ENCODE peak calls at places on chromosomes 4 and X, in ten cellular contexts. One of them, this sample, is unnamed.

GRCh38 chr4:141763373-141763772 is 127.0 kb downstream of the IL15 start:
- DNase-seq in neuronal stem cell: no peak
- DNase-seq in A549: no peak
- DNase-seq in hepatocyte: no peak
- DNase-seq in mesendoderm: peak; percentile 9
- DNase-seq in HepG2: no peak
- DNase-seq in PC-3: no peak
- DNase-seq in fibroblast of lung: no peak
- DNase-seq in H9: no peak
- DNase-seq in MM.1S: no peak
- DNase-seq in this sample: peak; percentile 94

GRCh38 chr4:6373541-6374410 is 98.6 kb downstream of the PPP2R2C start:
- DNase-seq in neuronal stem cell: no peak
- DNase-seq in A549: no peak
- DNase-seq in hepatocyte: no peak
- DNase-seq in mesendoderm: no peak
- DNase-seq in HepG2: no peak
- DNase-seq in PC-3: no peak
- DNase-seq in fibroblast of lung: no peak
- DNase-seq in H9: no peak
- DNase-seq in MM.1S: no peak
- DNase-seq in this sample: no peak

GRCh38 chrX:115978068-115978467 is 192.5 kb upstream of the AGTR2 start:
- DNase-seq in neuronal stem cell: no peak
- DNase-seq in A549: no peak
- DNase-seq in hepatocyte: no peak
- DNase-seq in mesendoderm: no peak
- DNase-seq in HepG2: no peak
- DNase-seq in PC-3: no peak
- DNase-seq in fibroblast of lung: peak; percentile 3
- DNase-seq in H9: no peak
- DNase-seq in MM.1S: no peak
- DNase-seq in this sample: no peak

GRCh38 chr4:152023674-152024073 is 262.9 kb upstream of the GATB start:
- DNase-seq in neuronal stem cell: no peak
- DNase-seq in A549: no peak
- DNase-seq in hepatocyte: no peak
- DNase-seq in mesendoderm: no peak
- DNase-seq in HepG2: no peak
- DNase-seq in PC-3: no peak
- DNase-seq in fibroblast of lung: no peak
- DNase-seq in H9: no peak
- DNase-seq in MM.1S: no peak
- DNase-seq in this sample: no peak

GRCh38 chr4:8582941-8583654 is 2.9 kb downstream of the GPR78 start:
- DNase-seq in neuronal stem cell: no peak
- DNase-seq in A549: no peak
- DNase-seq in hepatocyte: no peak
- DNase-seq in mesendoderm: no peak
- DNase-seq in HepG2: no peak
- DNase-seq in PC-3: no peak
- DNase-seq in fibroblast of lung: no peak
- DNase-seq in H9: no peak
- DNase-seq in MM.1S: no peak
- DNase-seq in this sample: no peak

GRCh38 chr4:78612398-78613005 is 60.9 kb downstream of the ANXA3 start:
- DNase-seq in neuronal stem cell: no peak
- DNase-seq in A549: peak; percentile 11
- DNase-seq in hepatocyte: peak; percentile 49
- DNase-seq in mesendoderm: peak; percentile 25
- DNase-seq in HepG2: peak; percentile 21
- DNase-seq in PC-3: peak; percentile 54
- DNase-seq in fibroblast of lung: peak; percentile 45
- DNase-seq in H9: no peak
- DNase-seq in MM.1S: peak; percentile 63
- DNase-seq in this sample: peak; percentile 62

GRCh38 chr4:76341063-76341462 is 34.5 kb downstream of the STBD1 start:
- DNase-seq in neuronal stem cell: no peak
- DNase-seq in A549: no peak
- DNase-seq in hepatocyte: peak; percentile 60
- DNase-seq in mesendoderm: no peak
- DNase-seq in HepG2: no peak
- DNase-seq in PC-3: peak; percentile 35
- DNase-seq in fibroblast of lung: peak; percentile 88
- DNase-seq in H9: no peak
- DNase-seq in MM.1S: no peak
- DNase-seq in this sample: no peak

GRCh38 chr4:111641813-111642579 is 503.3 kb upstream of the FAM241A start:
- DNase-seq in neuronal stem cell: peak; percentile 75
- DNase-seq in A549: peak; percentile 45
- DNase-seq in hepatocyte: peak; percentile 92
- DNase-seq in mesendoderm: peak; percentile 92
- DNase-seq in HepG2: peak; percentile 87
- DNase-seq in PC-3: peak; percentile 81
- DNase-seq in fibroblast of lung: peak; percentile 81
- DNase-seq in H9: peak; percentile 67
- DNase-seq in MM.1S: peak; percentile 87
- DNase-seq in this sample: peak; percentile 86

GRCh38 chrX:70386240-70386639 is 36.9 kb upstream of the GDPD2 start:
- DNase-seq in neuronal stem cell: no peak
- DNase-seq in A549: no peak
- DNase-seq in hepatocyte: no peak
- DNase-seq in mesendoderm: no peak
- DNase-seq in HepG2: no peak
- DNase-seq in PC-3: no peak
- DNase-seq in fibroblast of lung: peak; percentile 63
- DNase-seq in H9: no peak
- DNase-seq in MM.1S: no peak
- DNase-seq in this sample: no peak

GRCh38 chrX:152428596-152428995 is 22.5 kb downstream of the GABRA3 start:
- DNase-seq in neuronal stem cell: no peak
- DNase-seq in A549: no peak
- DNase-seq in hepatocyte: no peak
- DNase-seq in mesendoderm: no peak
- DNase-seq in HepG2: no peak
- DNase-seq in PC-3: no peak
- DNase-seq in fibroblast of lung: peak; percentile 67
- DNase-seq in H9: no peak
- DNase-seq in MM.1S: no peak
- DNase-seq in this sample: no peak

GRCh38 chr4:100876546-100876945 is 358.7 kb upstream of the EMCN start:
- DNase-seq in neuronal stem cell: no peak
- DNase-seq in A549: no peak
- DNase-seq in hepatocyte: no peak
- DNase-seq in mesendoderm: no peak
- DNase-seq in HepG2: no peak
- DNase-seq in PC-3: no peak
- DNase-seq in fibroblast of lung: no peak
- DNase-seq in H9: no peak
- DNase-seq in MM.1S: no peak
- DNase-seq in this sample: no peak

GRCh38 chrX:54357414-54358377 is at the start of gene WNK3:
- DNase-seq in neuronal stem cell: peak; percentile 82
- DNase-seq in A549: peak; percentile 35
- DNase-seq in hepatocyte: peak; percentile 91
- DNase-seq in mesendoderm: peak; percentile 93
- DNase-seq in HepG2: peak; percentile 0
- DNase-seq in PC-3: peak; percentile 41
- DNase-seq in fibroblast of lung: peak; percentile 78
- DNase-seq in H9: peak; percentile 88
- DNase-seq in MM.1S: no peak
- DNase-seq in this sample: peak; percentile 69

GRCh38 chr4:6307891-6308290 is 38.2 kb downstream of the WFS1 start:
- DNase-seq in neuronal stem cell: no peak
- DNase-seq in A549: no peak
- DNase-seq in hepatocyte: no peak
- DNase-seq in mesendoderm: no peak
- DNase-seq in HepG2: no peak
- DNase-seq in PC-3: no peak
- DNase-seq in fibroblast of lung: no peak
- DNase-seq in H9: no peak
- DNase-seq in MM.1S: no peak
- DNase-seq in this sample: no peak

GRCh38 chrX:149199734-149200133 is 305.4 kb downstream of the IDS start:
- DNase-seq in neuronal stem cell: no peak
- DNase-seq in A549: no peak
- DNase-seq in hepatocyte: no peak
- DNase-seq in mesendoderm: no peak
- DNase-seq in HepG2: no peak
- DNase-seq in PC-3: no peak
- DNase-seq in fibroblast of lung: no peak
- DNase-seq in H9: no peak
- DNase-seq in MM.1S: no peak
- DNase-seq in this sample: no peak

GRCh38 chr4:106334732-106335131 is 18.4 kb downstream of the AIMP1 start:
- DNase-seq in neuronal stem cell: no peak
- DNase-seq in A549: no peak
- DNase-seq in hepatocyte: no peak
- DNase-seq in mesendoderm: no peak
- DNase-seq in HepG2: no peak
- DNase-seq in PC-3: no peak
- DNase-seq in fibroblast of lung: peak; percentile 10
- DNase-seq in H9: no peak
- DNase-seq in MM.1S: no peak
- DNase-seq in this sample: no peak

GRCh38 chr4:81946996-81947395 is 426.8 kb downstream of the HNRNPD start:
- DNase-seq in neuronal stem cell: no peak
- DNase-seq in A549: no peak
- DNase-seq in hepatocyte: no peak
- DNase-seq in mesendoderm: peak; percentile 58
- DNase-seq in HepG2: no peak
- DNase-seq in PC-3: no peak
- DNase-seq in fibroblast of lung: no peak
- DNase-seq in H9: no peak
- DNase-seq in MM.1S: no peak
- DNase-seq in this sample: no peak
- H3K4me2 ChIP-seq in neuronal stem cell: no peak overlapping the region
- H3K4me2 ChIP-seq in A549: no peak overlapping the region
- H3K4me2 ChIP-seq in hepatocyte: no peak overlapping the region
- H3K4me2 ChIP-seq in mesendoderm: no peak overlapping the region
- H3K4me2 ChIP-seq in HepG2: no peak overlapping the region
- H3K4me2 ChIP-seq in PC-3: no peak overlapping the region
- H3K4me2 ChIP-seq in fibroblast of lung: no peak overlapping the region
- H3K4me2 ChIP-seq in H9: no peak overlapping the region
- H3K4me2 ChIP-seq in MM.1S: no peak overlapping the region
- H3K4me2 ChIP-seq in this sample: no peak overlapping the region

GRCh38 chr4:89308161-89308500 is 531 bp upstream of the GPRIN3 start:
- DNase-seq in neuronal stem cell: no peak
- DNase-seq in A549: no peak
- DNase-seq in hepatocyte: no peak
- DNase-seq in mesendoderm: no peak
- DNase-seq in HepG2: no peak
- DNase-seq in PC-3: no peak
- DNase-seq in fibroblast of lung: peak; percentile 9
- DNase-seq in H9: no peak
- DNase-seq in MM.1S: peak; percentile 61
- DNase-seq in this sample: no peak

GRCh38 chr4:89307446-89308160 is at the start of gene GPRIN3:
- DNase-seq in neuronal stem cell: peak; percentile 55
- DNase-seq in A549: no peak
- DNase-seq in hepatocyte: peak; percentile 68
- DNase-seq in mesendoderm: peak; percentile 82
- DNase-seq in HepG2: no peak
- DNase-seq in PC-3: no peak
- DNase-seq in fibroblast of lung: peak; percentile 42
- DNase-seq in H9: peak; percentile 79
- DNase-seq in MM.1S: peak; percentile 65
- DNase-seq in this sample: peak; percentile 62

GRCh38 chr4:89305712-89306437 is 1.7 kb downstream of the GPRIN3 start:
- DNase-seq in neuronal stem cell: no peak
- DNase-seq in A549: no peak
- DNase-seq in hepatocyte: peak; percentile 11
- DNase-seq in mesendoderm: no peak
- DNase-seq in HepG2: no peak
- DNase-seq in PC-3: no peak
- DNase-seq in fibroblast of lung: peak; percentile 56
- DNase-seq in H9: no peak
- DNase-seq in MM.1S: peak; percentile 42
- DNase-seq in this sample: peak; percentile 19

GRCh38 chr4:89306486-89307184 is 965 bp downstream of the GPRIN3 start:
- DNase-seq in neuronal stem cell: no peak
- DNase-seq in A549: no peak
- DNase-seq in hepatocyte: no peak
- DNase-seq in mesendoderm: no peak
- DNase-seq in HepG2: no peak
- DNase-seq in PC-3: no peak
- DNase-seq in fibroblast of lung: no peak
- DNase-seq in H9: no peak
- DNase-seq in MM.1S: peak; percentile 84
- DNase-seq in this sample: no peak

GRCh38 chr4:89307185-89307445 is 485 bp downstream of the GPRIN3 start:
- DNase-seq in neuronal stem cell: no peak
- DNase-seq in A549: no peak
- DNase-seq in hepatocyte: no peak
- DNase-seq in mesendoderm: no peak
- DNase-seq in HepG2: no peak
- DNase-seq in PC-3: no peak
- DNase-seq in fibroblast of lung: no peak
- DNase-seq in H9: no peak
- DNase-seq in MM.1S: no peak
- DNase-seq in this sample: no peak
- H3K27ac ChIP-seq in neuronal stem cell: no peak overlapping the region
- H3K27ac ChIP-seq in A549: peak overlapping the region; percentile 93
- H3K27ac ChIP-seq in hepatocyte: peak overlapping the region; percentile 59
- H3K27ac ChIP-seq in mesendoderm: no peak overlapping the region
- H3K27ac ChIP-seq in HepG2: no peak overlapping the region
- H3K27ac ChIP-seq in PC-3: no peak overlapping the region
- H3K27ac ChIP-seq in fibroblast of lung: no peak overlapping the region
- H3K27ac ChIP-seq in H9: no peak overlapping the region
- H3K27ac ChIP-seq in MM.1S: peak overlapping the region; percentile 100
- H3K27ac ChIP-seq in this sample: no peak overlapping the region

GRCh38 chrX:30592846-30593245 is 15.3 kb upstream of the TASL start:
- DNase-seq in neuronal stem cell: no peak
- DNase-seq in A549: no peak
- DNase-seq in hepatocyte: no peak
- DNase-seq in mesendoderm: no peak
- DNase-seq in HepG2: no peak
- DNase-seq in PC-3: no peak
- DNase-seq in fibroblast of lung: no peak
- DNase-seq in H9: no peak
- DNase-seq in MM.1S: no peak
- DNase-seq in this sample: no peak
- H3K4me2 ChIP-seq in neuronal stem cell: no peak overlapping the region
- H3K4me2 ChIP-seq in A549: no peak overlapping the region
- H3K4me2 ChIP-seq in hepatocyte: no peak overlapping the region
- H3K4me2 ChIP-seq in mesendoderm: no peak overlapping the region
- H3K4me2 ChIP-seq in HepG2: no peak overlapping the region
- H3K4me2 ChIP-seq in PC-3: no peak overlapping the region
- H3K4me2 ChIP-seq in fibroblast of lung: no peak overlapping the region
- H3K4me2 ChIP-seq in H9: no peak overlapping the region
- H3K4me2 ChIP-seq in MM.1S: peak overlapping the region; percentile 59
- H3K4me2 ChIP-seq in this sample: no peak overlapping the region

DNA sequence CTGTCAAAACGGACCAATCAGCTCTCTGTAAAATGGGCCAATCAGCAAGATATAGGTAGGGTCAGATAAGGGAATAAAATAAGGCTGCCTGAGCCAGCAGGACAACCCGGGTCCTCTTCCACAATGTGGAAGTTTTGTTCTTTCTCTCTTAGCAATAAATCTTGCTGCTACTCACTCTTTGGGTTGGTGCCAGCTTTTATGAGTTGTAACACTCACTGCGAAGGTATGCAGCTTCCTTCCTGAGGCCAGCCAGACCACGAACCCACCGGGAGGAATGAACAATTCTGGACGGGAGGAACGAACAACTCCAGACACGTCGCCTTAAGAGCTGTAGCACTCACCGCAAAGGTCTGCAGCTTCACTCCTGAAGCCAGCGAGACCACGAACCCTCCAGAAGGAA is 287.8 kb downstream of the RAPGEF2 start:
- DNase-seq in neuronal stem cell: no peak
- DNase-seq in A549: no peak
- DNase-seq in hepatocyte: peak; percentile 84
- DNase-seq in mesendoderm: no peak
- DNase-seq in HepG2: peak; percentile 48
- DNase-seq in PC-3: peak; percentile 97
- DNase-seq in fibroblast of lung: peak; percentile 100
- DNase-seq in H9: no peak
- DNase-seq in MM.1S: no peak
- DNase-seq in this sample: peak; percentile 94
- H3K27ac ChIP-seq in neuronal stem cell: no peak overlapping the region
- H3K27ac ChIP-seq in A549: no peak overlapping the region
- H3K27ac ChIP-seq in hepatocyte: peak overlapping the region; percentile 10
- H3K27ac ChIP-seq in mesendoderm: no peak overlapping the region
- H3K27ac ChIP-seq in HepG2: no peak overlapping the region
- H3K27ac ChIP-seq in PC-3: peak overlapping the region; percentile 76
- H3K27ac ChIP-seq in fibroblast of lung: no peak overlapping the region
- H3K27ac ChIP-seq in H9: no peak overlapping the region
- H3K27ac ChIP-seq in MM.1S: no peak overlapping the region
- H3K27ac ChIP-seq in this sample: peak overlapping the region; percentile 93